ENCODE peak calls at places on chromosomes 5 and 9, in six cellular contexts. A is immature natural killer cell, Q is NAMALWA, K is tibial artery, H is nucleus accumbens, C is osteocyte. R is an unnamed sample.

GRCh38 chr5:17679597-17680187 is 45.4 kb downstream of the TAF11L14 start:
- DNase-seq in H (no peak), A (no peak), C (no peak), Q (no peak), K (no peak), R (no peak)

GRCh38 chr5:68544656-68545565 is 329.4 kb downstream of the PIK3R1 start:
- DNase-seq in C (no peak), A (no peak), H (no peak), Q (no peak), K (no peak), R (no peak)

GRCh38 chr5:172748341-172748843 is 22.6 kb downstream of the DUSP1 start:
- DNase-seq in A (no peak), C (no peak), Q (no peak), K (peak), H (no peak), R (no peak)

GRCh38 chr5:100800552-100800951 is 102.5 kb downstream of the ST8SIA4 start:
- DNase-seq in Q (no peak), H (no peak), K (no peak), C (no peak), A (no peak), R (no peak)

GRCh38 chr5:1747803-1748085 is 51.9 kb downstream of the MRPL36 start:
- DNase-seq in Q (no peak), K (no peak), C (no peak), H (no peak), A (no peak), R (no peak)

GRCh38 chr5:138646671-138647070 is 71.5 kb upstream of the HSPA9 start:
- DNase-seq in K (no peak), H (no peak), Q (no peak), C (no peak), A (no peak), R (no peak)

GRCh38 chr5:54742417-54742889 is 224.9 kb downstream of the SNX18 start:
- DNase-seq in K (no peak), C (no peak), A (no peak), Q (no peak), H (no peak), R (no peak)

GRCh38 chr5:167652690-167653089 is 638.8 kb upstream of the WWC1 start:
- DNase-seq in A (no peak), K (no peak), Q (no peak), C (no peak), H (no peak), R (no peak)

GRCh38 chr9:124343533-124344290 is 71.5 kb downstream of the PSMB7 start:
- DNase-seq in H (no peak), K (no peak), Q (no peak), C (no peak), A (no peak), R (peak)

GRCh38 chr9:105142406-105143092 is 101.9 kb upstream of the SLC44A1 start:
- DNase-seq in Q (no peak), K (no peak), C (no peak), A (no peak), H (no peak), R (peak)

GRCh38 chr5:119417891-119418781 is 34.2 kb upstream of the HSD17B4 start:
- DNase-seq in Q (no peak), H (no peak), A (no peak), C (no peak), K (no peak), R (no peak)

GRCh38 chr5:66697796-66698564 is 101.8 kb downstream of the MAST4 start:
- DNase-seq in C (no peak), K (no peak), H (no peak), A (no peak), Q (no peak), R (peak)

GRCh38 chr9:126985870-126986498 is 71.4 kb downstream of the RALGPS1 start:
- DNase-seq in A (peak), K (peak), C (no peak), Q (peak), H (no peak), R (peak)

GRCh38 chr5:39016587-39017275 is 57.5 kb downstream of the RICTOR start:
- DNase-seq in Q (no peak), H (no peak), C (no peak), K (no peak), A (no peak), R (peak)

GRCh38 chr5:39063037-39063436 is 11.2 kb downstream of the RICTOR start:
- DNase-seq in C (no peak), H (no peak), Q (no peak), A (no peak), K (no peak), R (no peak)

GRCh38 chr5:11888221-11888620 is 16.0 kb downstream of the CTNND2 start:
- DNase-seq in K (no peak), A (no peak), Q (no peak), C (no peak), H (no peak), R (no peak)

GRCh38 chr9:126777733-126778132 is 27.1 kb upstream of the ZBTB43 start:
- DNase-seq in H (no peak), A (no peak), Q (no peak), K (no peak), C (no peak), R (no peak)

GRCh38 chr9:109088221-109088620 is 31.5 kb downstream of the TMEM245 start:
- DNase-seq in A (no peak), H (no peak), K (no peak), Q (no peak), C (no peak), R (no peak)

R was measured in myocyte.